ENCODE peak calls at places on chromosomes 2 and 18, in eight cellular contexts. F is heart left ventricle, L is sigmoid colon, N is HCT116, J is stomach, W is ovary, R is GM12878, C is IMR-90. A is an unnamed sample.

GRCh38 chr18:74171910-74172606 is 23.7 kb downstream of the TIMM21 start:
- DNase-seq in F (no peak), L (no peak), N (no peak), J (no peak), W (no peak), R (no peak), C (no peak), A (no peak)

GRCh38 chr2:74764429-74765272 is 69.3 kb upstream of the HK2 start:
- DNase-seq in F (no peak), L (no peak), N (no peak), J (no peak), W (no peak), R (no peak), C (peak), A (no peak)

GRCh38 chr2:233831011-233831721 is 23.2 kb downstream of the HJURP start:
- DNase-seq in F (no peak), L (peak), N (no peak), J (peak), W (no peak), R (no peak), C (no peak), A (no peak)

GRCh38 chr2:235366847-235367246 is 127.0 kb upstream of the AGAP1 start:
- DNase-seq in F (no peak), L (no peak), N (no peak), J (no peak), W (no peak), R (no peak), C (no peak), A (no peak)

GRCh38 chr2:160293401-160293911 is 93.4 kb upstream of the ITGB6 start:
- DNase-seq in F (no peak), L (peak), N (no peak), J (no peak), W (no peak), R (no peak), C (peak), A (no peak)

GRCh38 chr2:16666453-16666801 is 793 bp upstream of the CYRIA start:
- DNase-seq in F (peak), L (no peak), N (no peak), J (no peak), W (no peak), R (no peak), C (peak), A (no peak)

GRCh38 chr2:57434429-57434828 is 612.2 kb upstream of the VRK2 start:
- DNase-seq in F (no peak), L (no peak), N (no peak), J (no peak), W (no peak), R (no peak), C (no peak), A (no peak)

GRCh38 chr18:74778191-74778847 is 180.6 kb downstream of the ZNF407 start:
- DNase-seq in F (no peak), L (no peak), N (no peak), J (no peak), W (no peak), R (no peak), C (peak), A (no peak)

DNA sequence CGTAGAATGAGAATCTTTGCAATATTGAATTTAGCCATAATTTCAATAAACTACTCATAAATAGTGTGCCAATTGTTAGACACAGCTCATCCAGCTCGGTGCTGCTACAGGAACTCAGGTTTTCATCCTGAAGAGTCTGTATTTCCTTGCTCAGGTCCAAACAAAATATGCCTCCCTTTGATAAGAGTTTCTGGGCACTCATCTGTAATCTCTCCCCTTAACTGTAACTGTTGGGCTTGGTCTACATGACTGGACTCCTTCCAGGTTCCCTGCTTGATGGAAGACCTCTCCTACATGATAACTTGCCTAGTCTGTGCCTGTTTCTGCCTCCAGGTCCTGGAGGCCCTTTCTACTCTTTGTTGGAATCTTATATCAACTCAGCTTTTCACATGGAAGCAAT is 57.9 kb downstream of the GCA start:
- DNase-seq in F (no peak), L (no peak), N (no peak), J (no peak), W (no peak), R (no peak), C (no peak), A (no peak)
- TF ChIP-seq POLR2A in F (no peak), L (no peak), N (no peak), J (no peak), W (no peak), R (no peak), C (no peak), A (no peak)

DNA sequence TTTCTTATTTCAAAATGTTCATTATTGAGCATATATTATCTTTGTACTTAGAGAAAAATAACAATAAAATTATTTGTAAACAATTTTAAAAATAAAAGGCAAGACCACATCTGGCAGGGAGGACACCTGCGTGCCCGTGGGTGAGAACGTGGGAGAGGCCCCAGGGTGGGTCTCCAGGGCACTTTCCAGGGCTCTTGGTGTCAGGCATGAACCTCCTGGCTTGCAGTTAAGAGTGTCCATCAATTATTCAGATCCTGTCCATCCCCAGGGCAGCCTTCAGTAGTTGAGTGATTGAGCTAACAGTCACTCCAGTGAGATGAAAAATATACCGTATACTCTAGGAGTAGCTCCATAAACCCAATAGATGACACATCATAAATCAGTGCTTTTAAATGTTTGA is 49.7 kb downstream of the TPO start:
- DNase-seq in F (no peak), L (no peak), N (no peak), J (no peak), W (no peak), R (no peak), C (no peak), A (no peak)
- H3K27ac ChIP-seq in F (no peak), L (no peak), N (no peak), J (no peak), W (no peak), R (no peak), C (no peak), A (no peak)

GRCh38 chr2:10449838-10450691 is 1.9 kb upstream of the ODC1 start:
- DNase-seq in F (no peak), L (no peak), N (no peak), J (peak), W (no peak), R (no peak), C (no peak), A (no peak)
- TF ChIP-seq POLR2A in F (no peak), L (peak), N (no peak), J (no peak), W (no peak), R (no peak), C (no peak), A (no peak)

GRCh38 chr2:173023718-173024117 is 51.9 kb upstream of the MAP3K20 start:
- DNase-seq in F (no peak), L (no peak), N (no peak), J (no peak), W (no peak), R (no peak), C (no peak), A (no peak)

GRCh38 chr2:173028671-173029070 is 47.0 kb upstream of the MAP3K20 start:
- DNase-seq in F (no peak), L (no peak), N (no peak), J (no peak), W (no peak), R (no peak), C (peak), A (no peak)

GRCh38 chr2:173030541-173031485 is 44.8 kb upstream of the MAP3K20 start:
- DNase-seq in F (no peak), L (no peak), N (no peak), J (no peak), W (no peak), R (no peak), C (no peak), A (no peak)

GRCh38 chr2:173028141-173028540 is 47.5 kb upstream of the MAP3K20 start:
- DNase-seq in F (no peak), L (no peak), N (no peak), J (no peak), W (no peak), R (no peak), C (no peak), A (no peak)

GRCh38 chr2:173027181-173028128 is 48.2 kb upstream of the MAP3K20 start:
- DNase-seq in F (peak), L (peak), N (peak), J (peak), W (peak), R (peak), C (peak), A (peak)
- H3K27ac ChIP-seq in F (peak), L (peak), N (no peak), J (no peak), W (peak), R (no peak), C (peak), A (no peak)

DNA sequence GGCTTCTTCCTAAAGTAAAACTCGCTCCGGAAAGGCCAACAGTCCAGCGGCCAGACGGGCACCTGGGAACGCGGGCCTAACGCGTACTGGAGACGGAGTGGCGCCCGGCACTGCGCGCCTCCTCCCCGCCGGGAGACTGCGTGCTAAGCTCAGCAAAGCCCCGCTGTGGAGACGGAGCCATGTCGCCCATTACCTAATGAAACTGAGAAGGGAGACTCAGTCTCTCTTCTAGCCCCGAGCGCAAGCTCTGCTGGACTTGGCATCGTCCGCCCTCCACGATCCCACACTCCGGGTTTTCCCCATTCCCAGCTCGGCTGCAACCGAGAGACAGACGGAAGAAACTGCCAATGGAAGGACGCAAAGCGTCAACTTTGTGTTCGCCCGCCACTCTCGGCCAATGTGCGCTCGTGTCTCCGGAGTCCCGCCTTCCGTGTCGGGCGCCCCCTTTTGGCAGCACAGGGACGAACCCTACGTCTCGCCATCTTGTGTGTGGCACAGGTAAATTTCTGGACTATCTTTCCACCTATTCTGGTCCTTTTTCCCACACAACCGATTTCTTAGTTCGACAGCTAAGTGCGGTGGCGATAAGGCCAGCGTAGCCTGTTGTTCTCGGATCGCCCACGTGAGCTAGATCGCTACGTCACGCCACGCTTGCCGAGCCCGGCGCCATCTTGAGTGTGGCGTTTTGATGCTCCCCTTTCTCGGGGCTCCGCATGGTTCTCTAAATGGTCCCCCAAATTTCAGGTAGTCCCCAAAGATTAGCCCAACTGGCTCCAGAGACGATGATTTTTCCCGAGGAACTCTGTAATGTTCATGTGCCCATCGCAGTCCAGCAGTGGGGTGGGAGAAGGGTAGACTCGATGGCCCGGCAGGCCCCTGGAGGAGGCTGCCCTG is 1.3 kb upstream of the PTMA start:
- DNase-seq in F (peak), L (peak), N (peak), J (peak), W (peak), R (peak), C (peak), A (peak)
- TF ChIP-seq POLR2A in F (peak), L (peak), N (no peak), J (peak), W (peak), R (no peak), C (no peak), A (peak)

GRCh38 chr2:46847185-46847710 is 68.4 kb downstream of the MCFD2 start:
- DNase-seq in F (peak), L (peak), N (no peak), J (peak), W (peak), R (no peak), C (peak), A (peak)
- H3K27ac ChIP-seq in F (peak), L (peak), N (peak), J (peak), W (peak), R (no peak), C (peak), A (peak)

DNA sequence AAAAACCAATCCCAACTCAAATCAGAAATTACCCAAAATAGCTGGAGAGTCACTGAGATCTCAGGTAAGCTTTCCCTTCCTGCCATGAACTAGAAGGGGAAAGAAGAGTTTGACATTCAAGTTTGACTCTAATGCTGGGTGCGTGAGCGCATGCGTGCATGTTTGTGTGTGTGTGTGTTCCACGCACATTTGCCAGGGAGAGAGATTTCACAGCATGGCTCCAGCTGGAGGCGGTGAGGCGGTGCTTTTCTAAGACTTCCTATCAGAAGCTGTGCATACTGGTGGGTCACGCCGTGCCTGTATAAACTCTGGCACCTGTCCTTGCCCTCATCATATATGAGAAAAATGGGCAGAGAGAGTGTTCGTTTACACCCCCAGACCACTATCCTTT is 116.2 kb downstream of the MSH2 start:
- DNase-seq in F (no peak), L (no peak), N (no peak), J (no peak), W (no peak), R (no peak), C (no peak), A (no peak)
- TF ChIP-seq POLR2A in F (no peak), L (no peak), N (no peak), J (no peak), W (no peak), R (no peak), C (no peak), A (no peak)

GRCh38 chr2:4715065-4715464 is 977.1 kb upstream of the SOX11 start:
- DNase-seq in F (no peak), L (no peak), N (no peak), J (no peak), W (no peak), R (no peak), C (no peak), A (no peak)

GRCh38 chr2:4718777-4719176 is 973.4 kb upstream of the SOX11 start:
- DNase-seq in F (no peak), L (no peak), N (no peak), J (no peak), W (no peak), R (no peak), C (no peak), A (no peak)
- H3K27ac ChIP-seq in F (no peak), L (no peak), N (no peak), J (no peak), W (no peak), R (no peak), C (no peak), A (no peak)

GRCh38 chr18:7565677-7566076 is 1.4 kb upstream of the PTPRM start:
- DNase-seq in F (no peak), L (no peak), N (no peak), J (no peak), W (no peak), R (no peak), C (no peak), A (no peak)

GRCh38 chr18:7568426-7568825 is 1.3 kb downstream of the PTPRM start:
- DNase-seq in F (peak), L (peak), N (no peak), J (peak), W (peak), R (no peak), C (peak), A (peak)

GRCh38 chr18:7567487-7568425 is 640 bp downstream of the PTPRM start:
- DNase-seq in F (peak), L (peak), N (no peak), J (peak), W (peak), R (no peak), C (peak), A (peak)

GRCh38 chr18:7566244-7566586 is 901 bp upstream of the PTPRM start:
- DNase-seq in F (no peak), L (no peak), N (no peak), J (no peak), W (no peak), R (no peak), C (no peak), A (no peak)

GRCh38 chr18:7566587-7567486 is at the start of gene PTPRM:
- DNase-seq in F (peak), L (peak), N (peak), J (peak), W (peak), R (no peak), C (peak), A (peak)
- TF ChIP-seq POLR2A in F (peak), L (no peak), N (no peak), J (no peak), W (peak), R (no peak), C (peak), A (peak)

DNA sequence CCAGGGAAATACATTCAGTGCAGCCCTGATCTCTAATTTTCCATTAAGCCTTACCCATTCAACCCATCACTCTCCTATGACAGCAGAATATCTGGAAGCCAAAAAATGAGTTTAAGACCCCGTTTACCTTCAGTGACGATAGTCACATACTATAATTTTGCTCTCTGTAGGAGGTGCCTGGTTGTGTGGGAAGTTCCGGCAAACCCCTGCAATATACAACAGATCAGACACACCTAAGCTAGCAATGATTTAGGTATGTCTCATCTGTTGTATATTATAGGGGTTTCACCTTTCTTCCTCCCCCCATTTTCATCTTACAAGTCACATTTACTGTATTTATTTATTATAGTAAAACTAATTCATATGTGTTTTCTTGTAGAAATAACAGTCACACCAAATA is 101.7 kb downstream of the DOCK10 start:
- DNase-seq in F (no peak), L (no peak), N (no peak), J (no peak), W (no peak), R (no peak), C (no peak), A (no peak)
- H3K27ac ChIP-seq in F (no peak), L (no peak), N (no peak), J (no peak), W (no peak), R (peak), C (no peak), A (no peak)

A was measured in body of pancreas.